ENCODE peak calls at places on chromosomes 1 and 21, in nine cellular contexts. One of them, this sample, is unnamed.
A peak's percentile ranks its signal among the peaks of the same experiment; 100 is the strongest.

GRCh38 chr1:220565670-220566069 is 37.7 kb downstream of the MARK1 start:
- DNase-seq in Peyer's patch: no peak
- DNase-seq in aorta: no peak
- DNase-seq in upper lobe of right lung: no peak
- DNase-seq in A549: no peak
- DNase-seq in fibroblast of pulmonary artery: no peak
- DNase-seq in astrocyte of the cerebellum: no peak
- DNase-seq in fibroblast of lung: no peak
- DNase-seq in lower lobe of right lung: no peak
- DNase-seq in this sample: no peak

GRCh38 chr1:184158911-184159701 is 107.6 kb downstream of the TSEN15 start:
- DNase-seq in fibroblast of pulmonary artery: no peak
- DNase-seq in fibroblast of lung: no peak
- DNase-seq in aorta: no peak
- DNase-seq in A549: no peak
- DNase-seq in lower lobe of right lung: no peak
- DNase-seq in astrocyte of the cerebellum: no peak
- DNase-seq in Peyer's patch: no peak
- DNase-seq in upper lobe of right lung: no peak
- DNase-seq in this sample: no peak

GRCh38 chr1:171817511-171818265 is 23.6 kb upstream of the DNM3 start:
- DNase-seq in fibroblast of pulmonary artery: peak; percentile 64
- DNase-seq in aorta: no peak
- DNase-seq in Peyer's patch: no peak
- DNase-seq in A549: peak; percentile 85
- DNase-seq in upper lobe of right lung: no peak
- DNase-seq in fibroblast of lung: peak; percentile 78
- DNase-seq in astrocyte of the cerebellum: peak; percentile 12
- DNase-seq in lower lobe of right lung: no peak
- DNase-seq in this sample: peak; percentile 60

GRCh38 chr1:42658880-42659337 is 686 bp downstream of the PPIH start:
- DNase-seq in fibroblast of lung: peak; percentile 33
- DNase-seq in aorta: no peak
- DNase-seq in A549: no peak
- DNase-seq in upper lobe of right lung: no peak
- DNase-seq in astrocyte of the cerebellum: no peak
- DNase-seq in fibroblast of pulmonary artery: peak; percentile 21
- DNase-seq in Peyer's patch: no peak
- DNase-seq in lower lobe of right lung: no peak
- DNase-seq in this sample: no peak

GRCh38 chr1:164824542-164824941 is 265.6 kb downstream of the PBX1 start:
- DNase-seq in lower lobe of right lung: no peak
- DNase-seq in Peyer's patch: no peak
- DNase-seq in fibroblast of pulmonary artery: no peak
- DNase-seq in astrocyte of the cerebellum: no peak
- DNase-seq in aorta: no peak
- DNase-seq in A549: no peak
- DNase-seq in upper lobe of right lung: no peak
- DNase-seq in fibroblast of lung: no peak
- DNase-seq in this sample: no peak

GRCh38 chr1:221847676-221848075 is 105.8 kb upstream of the DUSP10 start:
- DNase-seq in upper lobe of right lung: no peak
- DNase-seq in astrocyte of the cerebellum: no peak
- DNase-seq in A549: no peak
- DNase-seq in fibroblast of pulmonary artery: no peak
- DNase-seq in fibroblast of lung: no peak
- DNase-seq in lower lobe of right lung: no peak
- DNase-seq in Peyer's patch: no peak
- DNase-seq in aorta: no peak
- DNase-seq in this sample: no peak

GRCh38 chr1:182279724-182280506 is 111.7 kb downstream of the GLUL start:
- DNase-seq in lower lobe of right lung: no peak
- DNase-seq in fibroblast of pulmonary artery: no peak
- DNase-seq in Peyer's patch: no peak
- DNase-seq in fibroblast of lung: no peak
- DNase-seq in upper lobe of right lung: no peak
- DNase-seq in A549: no peak
- DNase-seq in astrocyte of the cerebellum: no peak
- DNase-seq in aorta: no peak
- DNase-seq in this sample: no peak

GRCh38 chr1:24903560-24903954 is 26.5 kb downstream of the RUNX3 start:
- DNase-seq in aorta: peak; percentile 11
- DNase-seq in astrocyte of the cerebellum: no peak
- DNase-seq in fibroblast of lung: no peak
- DNase-seq in lower lobe of right lung: no peak
- DNase-seq in fibroblast of pulmonary artery: no peak
- DNase-seq in Peyer's patch: no peak
- DNase-seq in A549: no peak
- DNase-seq in upper lobe of right lung: peak; percentile 15
- DNase-seq in this sample: no peak

GRCh38 chr1:27666791-27667254 is 5.2 kb downstream of the IFI6 start:
- DNase-seq in A549: no peak
- DNase-seq in aorta: no peak
- DNase-seq in fibroblast of pulmonary artery: no peak
- DNase-seq in lower lobe of right lung: no peak
- DNase-seq in upper lobe of right lung: no peak
- DNase-seq in Peyer's patch: no peak
- DNase-seq in fibroblast of lung: peak; percentile 25
- DNase-seq in astrocyte of the cerebellum: no peak
- DNase-seq in this sample: no peak

GRCh38 chr1:12014141-12014981 is 4.9 kb upstream of the MIIP start:
- DNase-seq in upper lobe of right lung: no peak
- DNase-seq in lower lobe of right lung: peak; percentile 71
- DNase-seq in fibroblast of pulmonary artery: no peak
- DNase-seq in A549: no peak
- DNase-seq in aorta: no peak
- DNase-seq in fibroblast of lung: peak; percentile 70
- DNase-seq in Peyer's patch: no peak
- DNase-seq in astrocyte of the cerebellum: no peak
- DNase-seq in this sample: no peak

GRCh38 chr21:29148535-29148934 is 18.1 kb downstream of the MAP3K7CL start:
- DNase-seq in lower lobe of right lung: no peak
- DNase-seq in fibroblast of pulmonary artery: no peak
- DNase-seq in Peyer's patch: no peak
- DNase-seq in upper lobe of right lung: no peak
- DNase-seq in astrocyte of the cerebellum: peak; percentile 91
- DNase-seq in aorta: peak; percentile 63
- DNase-seq in A549: no peak
- DNase-seq in fibroblast of lung: peak; percentile 89
- DNase-seq in this sample: no peak

GRCh38 chr1:202577381-202577780 is 132.9 kb downstream of the SYT2 start:
- DNase-seq in astrocyte of the cerebellum: no peak
- DNase-seq in fibroblast of lung: peak; percentile 80
- DNase-seq in A549: no peak
- DNase-seq in lower lobe of right lung: no peak
- DNase-seq in upper lobe of right lung: no peak
- DNase-seq in fibroblast of pulmonary artery: peak; percentile 38
- DNase-seq in Peyer's patch: no peak
- DNase-seq in aorta: no peak
- DNase-seq in this sample: no peak

GRCh38 chr1:5621692-5622091 is 370.5 kb downstream of the NPHP4 start:
- DNase-seq in upper lobe of right lung: no peak
- DNase-seq in astrocyte of the cerebellum: no peak
- DNase-seq in lower lobe of right lung: no peak
- DNase-seq in Peyer's patch: no peak
- DNase-seq in fibroblast of pulmonary artery: no peak
- DNase-seq in aorta: no peak
- DNase-seq in A549: no peak
- DNase-seq in fibroblast of lung: no peak
- DNase-seq in this sample: no peak

GRCh38 chr1:177966199-177966598 is 3.7 kb downstream of the SEC16B start:
- DNase-seq in A549: no peak
- DNase-seq in fibroblast of lung: peak; percentile 38
- DNase-seq in Peyer's patch: no peak
- DNase-seq in aorta: no peak
- DNase-seq in astrocyte of the cerebellum: no peak
- DNase-seq in upper lobe of right lung: no peak
- DNase-seq in lower lobe of right lung: no peak
- DNase-seq in fibroblast of pulmonary artery: no peak
- DNase-seq in this sample: no peak

GRCh38 chr1:83960669-83961277 is 38.2 kb downstream of the TTLL7 start:
- DNase-seq in lower lobe of right lung: no peak
- DNase-seq in upper lobe of right lung: no peak
- DNase-seq in fibroblast of pulmonary artery: peak; percentile 33
- DNase-seq in aorta: no peak
- DNase-seq in fibroblast of lung: no peak
- DNase-seq in astrocyte of the cerebellum: no peak
- DNase-seq in A549: no peak
- DNase-seq in Peyer's patch: no peak
- DNase-seq in this sample: no peak

GRCh38 chr1:37901191-37901892 is 42.0 kb upstream of the MTF1 start:
- DNase-seq in fibroblast of lung: no peak
- DNase-seq in Peyer's patch: no peak
- DNase-seq in A549: no peak
- DNase-seq in fibroblast of pulmonary artery: no peak
- DNase-seq in upper lobe of right lung: no peak
- DNase-seq in astrocyte of the cerebellum: no peak
- DNase-seq in lower lobe of right lung: no peak
- DNase-seq in aorta: no peak
- DNase-seq in this sample: no peak

GRCh38 chr1:41314376-41314775 is 46.9 kb upstream of the FOXO6 start:
- DNase-seq in Peyer's patch: no peak
- DNase-seq in lower lobe of right lung: no peak
- DNase-seq in aorta: no peak
- DNase-seq in A549: no peak
- DNase-seq in fibroblast of pulmonary artery: no peak
- DNase-seq in astrocyte of the cerebellum: no peak
- DNase-seq in upper lobe of right lung: no peak
- DNase-seq in fibroblast of lung: peak; percentile 54
- DNase-seq in this sample: no peak
- H3K4me3 ChIP-seq in Peyer's patch: no peak overlapping the region
- H3K4me3 ChIP-seq in lower lobe of right lung: no peak overlapping the region
- H3K4me3 ChIP-seq in aorta: no peak overlapping the region
- H3K4me3 ChIP-seq in A549: no peak overlapping the region
- H3K4me3 ChIP-seq in fibroblast of pulmonary artery: no peak overlapping the region
- H3K4me3 ChIP-seq in astrocyte of the cerebellum: no peak overlapping the region
- H3K4me3 ChIP-seq in upper lobe of right lung: no peak overlapping the region
- H3K4me3 ChIP-seq in fibroblast of lung: no peak overlapping the region
- H3K4me3 ChIP-seq in this sample: no peak overlapping the region

DNA sequence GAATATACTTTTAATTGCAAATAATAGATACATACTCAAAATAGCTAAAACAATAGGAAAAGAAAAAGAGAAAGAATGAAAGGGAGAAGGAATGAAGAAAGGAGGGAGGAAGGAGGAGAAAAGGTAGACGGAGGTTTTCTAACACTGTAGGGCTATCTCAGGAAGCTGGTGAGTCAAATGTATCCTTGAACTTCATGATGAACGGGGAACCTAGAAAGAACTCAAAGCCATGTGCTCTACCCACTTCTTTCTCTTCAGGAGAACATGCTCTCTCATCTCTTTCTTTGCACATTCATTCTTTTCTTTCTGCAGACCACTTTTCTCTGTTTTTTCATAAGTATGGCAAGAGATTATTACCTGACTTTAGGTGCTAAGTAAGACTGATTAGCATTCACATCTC is 37.3 kb upstream of the ZNF644 start:
- DNase-seq in aorta: no peak
- DNase-seq in fibroblast of pulmonary artery: no peak
- DNase-seq in upper lobe of right lung: no peak
- DNase-seq in lower lobe of right lung: no peak
- DNase-seq in fibroblast of lung: no peak
- DNase-seq in A549: no peak
- DNase-seq in astrocyte of the cerebellum: no peak
- DNase-seq in Peyer's patch: no peak
- DNase-seq in this sample: no peak
- H3K4me3 ChIP-seq in aorta: no peak overlapping the region
- H3K4me3 ChIP-seq in fibroblast of pulmonary artery: no peak overlapping the region
- H3K4me3 ChIP-seq in upper lobe of right lung: no peak overlapping the region
- H3K4me3 ChIP-seq in lower lobe of right lung: no peak overlapping the region
- H3K4me3 ChIP-seq in fibroblast of lung: no peak overlapping the region
- H3K4me3 ChIP-seq in A549: no peak overlapping the region
- H3K4me3 ChIP-seq in astrocyte of the cerebellum: no peak overlapping the region
- H3K4me3 ChIP-seq in Peyer's patch: no peak overlapping the region
- H3K4me3 ChIP-seq in this sample: no peak overlapping the region

DNA sequence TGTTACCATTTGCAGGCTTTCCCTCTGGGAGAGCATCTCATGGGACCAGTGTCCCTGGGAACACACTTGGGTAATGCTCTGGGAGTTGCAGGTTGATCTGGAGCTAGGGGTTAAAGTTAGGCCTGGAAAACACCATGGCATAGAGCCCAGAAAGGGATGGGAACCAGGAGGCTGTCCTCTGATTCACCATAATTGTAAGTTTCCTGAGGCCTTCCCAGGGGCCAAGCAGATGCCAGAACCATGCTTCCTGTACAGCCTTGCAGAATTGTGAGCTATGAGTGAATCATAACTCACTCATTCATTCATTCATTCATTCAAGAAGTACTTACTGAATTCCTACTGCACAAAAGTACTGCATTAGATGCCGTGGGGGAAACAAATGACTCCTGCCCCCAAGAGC is 50.0 kb downstream of the LACTBL1 start:
- DNase-seq in aorta: no peak
- DNase-seq in lower lobe of right lung: no peak
- DNase-seq in upper lobe of right lung: no peak
- DNase-seq in A549: no peak
- DNase-seq in fibroblast of lung: peak; percentile 26
- DNase-seq in Peyer's patch: no peak
- DNase-seq in fibroblast of pulmonary artery: peak; percentile 44
- DNase-seq in astrocyte of the cerebellum: no peak
- DNase-seq in this sample: no peak
- H3K4me3 ChIP-seq in aorta: no peak overlapping the region
- H3K4me3 ChIP-seq in lower lobe of right lung: no peak overlapping the region
- H3K4me3 ChIP-seq in upper lobe of right lung: no peak overlapping the region
- H3K4me3 ChIP-seq in A549: no peak overlapping the region
- H3K4me3 ChIP-seq in fibroblast of lung: no peak overlapping the region
- H3K4me3 ChIP-seq in Peyer's patch: no peak overlapping the region
- H3K4me3 ChIP-seq in fibroblast of pulmonary artery: no peak overlapping the region
- H3K4me3 ChIP-seq in astrocyte of the cerebellum: no peak overlapping the region
- H3K4me3 ChIP-seq in this sample: no peak overlapping the region

GRCh38 chr1:109425391-109425790 is 857 bp downstream of the PSMA5 start:
- DNase-seq in Peyer's patch: no peak
- DNase-seq in fibroblast of lung: peak; percentile 14
- DNase-seq in aorta: no peak
- DNase-seq in fibroblast of pulmonary artery: peak; percentile 28
- DNase-seq in upper lobe of right lung: no peak
- DNase-seq in astrocyte of the cerebellum: no peak
- DNase-seq in lower lobe of right lung: no peak
- DNase-seq in A549: no peak
- DNase-seq in this sample: no peak

GRCh38 chr1:109425902-109426277 is 358 bp downstream of the PSMA5 start:
- DNase-seq in Peyer's patch: no peak
- DNase-seq in fibroblast of pulmonary artery: peak; percentile 38
- DNase-seq in fibroblast of lung: peak; percentile 54
- DNase-seq in aorta: no peak
- DNase-seq in astrocyte of the cerebellum: no peak
- DNase-seq in lower lobe of right lung: peak; percentile 79
- DNase-seq in A549: peak; percentile 25
- DNase-seq in upper lobe of right lung: no peak
- DNase-seq in this sample: no peak

GRCh38 chr1:109427171-109427467 is 871 bp upstream of the PSMA5 start:
- DNase-seq in fibroblast of lung: no peak
- DNase-seq in Peyer's patch: no peak
- DNase-seq in lower lobe of right lung: no peak
- DNase-seq in astrocyte of the cerebellum: no peak
- DNase-seq in A549: no peak
- DNase-seq in fibroblast of pulmonary artery: peak; percentile 16
- DNase-seq in upper lobe of right lung: no peak
- DNase-seq in aorta: no peak
- DNase-seq in this sample: no peak

GRCh38 chr1:109426278-109427170 is at the start of gene PSMA5:
- DNase-seq in A549: peak; percentile 81
- DNase-seq in fibroblast of pulmonary artery: peak; percentile 100
- DNase-seq in fibroblast of lung: peak; percentile 100
- DNase-seq in Peyer's patch: peak; percentile 96
- DNase-seq in lower lobe of right lung: peak; percentile 98
- DNase-seq in aorta: peak; percentile 99
- DNase-seq in upper lobe of right lung: peak; percentile 98
- DNase-seq in astrocyte of the cerebellum: peak; percentile 97
- DNase-seq in this sample: peak; percentile 98

GRCh38 chr1:109423498-109423897 is 2.8 kb downstream of the PSMA5 start:
- DNase-seq in upper lobe of right lung: no peak
- DNase-seq in lower lobe of right lung: no peak
- DNase-seq in astrocyte of the cerebellum: no peak
- DNase-seq in Peyer's patch: no peak
- DNase-seq in fibroblast of pulmonary artery: no peak
- DNase-seq in aorta: no peak
- DNase-seq in fibroblast of lung: no peak
- DNase-seq in A549: no peak
- DNase-seq in this sample: no peak
- H3K4me3 ChIP-seq in upper lobe of right lung: no peak overlapping the region
- H3K4me3 ChIP-seq in lower lobe of right lung: no peak overlapping the region
- H3K4me3 ChIP-seq in astrocyte of the cerebellum: no peak overlapping the region
- H3K4me3 ChIP-seq in Peyer's patch: no peak overlapping the region
- H3K4me3 ChIP-seq in fibroblast of pulmonary artery: no peak overlapping the region
- H3K4me3 ChIP-seq in aorta: no peak overlapping the region
- H3K4me3 ChIP-seq in fibroblast of lung: no peak overlapping the region
- H3K4me3 ChIP-seq in A549: no peak overlapping the region
- H3K4me3 ChIP-seq in this sample: no peak overlapping the region

This sample was measured in skeletal muscle cell.